ENCODE peak calls at places on chromosomes 4 and X, in four cellular contexts. K is Peyer's patch, U is breast epithelium, V is stomach. H is an unnamed sample.

GRCh38 chr4:14125375-14126129 is 498.0 kb upstream of the BOD1L1 start:
- DNase-seq in K (no peak), U (no peak), V (no peak), H (no peak)

GRCh38 chr4:39083164-39083563 is 21.1 kb downstream of the KLHL5 start:
- DNase-seq in K (no peak), U (no peak), V (no peak), H (no peak)

GRCh38 chrX:51456246-51456645 is 40.1 kb downstream of the NUDT11 start:
- DNase-seq in K (no peak), U (no peak), V (no peak), H (no peak)

GRCh38 chr4:155119006-155119405 is 89.4 kb upstream of the NPY2R start:
- DNase-seq in K (no peak), U (no peak), V (no peak), H (no peak)

GRCh38 chrX:150405576-150405975 is 42.5 kb downstream of the MAMLD1 start:
- DNase-seq in K (no peak), U (no peak), V (no peak), H (no peak)

GRCh38 chrX:16594490-16594889 is 55.5 kb upstream of the S100G start:
- DNase-seq in K (no peak), U (no peak), V (no peak), H (no peak)

GRCh38 chr4:143294310-143294709 is 42.4 kb upstream of the GAB1 start:
- DNase-seq in K (peak), U (peak), V (peak), H (peak)

GRCh38 chr4:2472187-2472586 is 3.3 kb downstream of the RNF4 start:
- DNase-seq in K (no peak), U (no peak), V (no peak), H (no peak)

GRCh38 chrX:145609951-145610511 is 207.6 kb upstream of the SLITRK2 start:
- DNase-seq in K (no peak), U (no peak), V (no peak), H (no peak)

GRCh38 chr4:138671606-138672084 is 343.9 kb upstream of the NOCT start:
- DNase-seq in K (no peak), U (no peak), V (no peak), H (no peak)

GRCh38 chr4:106414366-106414765 is 45.8 kb upstream of the GIMD1 start:
- DNase-seq in K (no peak), U (no peak), V (no peak), H (no peak)

GRCh38 chr4:44257461-44257860 is 191.1 kb downstream of the KCTD8 start:
- DNase-seq in K (no peak), U (no peak), V (no peak), H (no peak)

GRCh38 chr4:124710911-124711310 is 1.6 kb downstream of the ANKRD50 start:
- DNase-seq in K (no peak), U (no peak), V (peak), H (no peak)

GRCh38 chr4:986428-986948 is 356 bp upstream of the IDUA start:
- DNase-seq in K (no peak), U (no peak), V (no peak), H (no peak)
- TF ChIP-seq POLR2A in K (no peak), U (no peak), V (no peak), H (no peak)

GRCh38 chr4:121199742-121200561 is 35.8 kb upstream of the TNIP3 start:
- DNase-seq in K (peak), U (no peak), V (no peak), H (no peak)
- TF ChIP-seq CTCF in K (no peak), U (no peak), V (no peak), H (no peak)

GRCh38 chrX:135951291-135951690 is 22.5 kb downstream of the MMGT1 start:
- DNase-seq in K (no peak), U (no peak), V (no peak), H (no peak)
- H3K4me3 ChIP-seq in K (no peak), U (no peak), V (no peak), H (no peak)

GRCh38 chr4:54218736-54219135 is 10.4 kb upstream of the PDGFRA start:
- DNase-seq in K (no peak), U (no peak), V (no peak), H (no peak)
- TF ChIP-seq POLR2A in K (no peak), U (no peak), V (no peak), H (no peak)

GRCh38 chrX:100373673-100374072 is 36.4 kb downstream of the PCDH19 start:
- DNase-seq in K (no peak), U (no peak), V (no peak), H (no peak)

GRCh38 chrX:100363926-100364325 is 46.1 kb downstream of the PCDH19 start:
- DNase-seq in K (no peak), U (no peak), V (no peak), H (no peak)

GRCh38 chrX:100368167-100368566 is 41.9 kb downstream of the PCDH19 start:
- DNase-seq in K (no peak), U (no peak), V (no peak), H (no peak)
- TF ChIP-seq CTCF in K (no peak), U (no peak), V (no peak), H (no peak)

GRCh38 chr4:41538017-41538733 is at the start of gene LIMCH1:
- DNase-seq in K (peak), U (no peak), V (no peak), H (peak)
- H3K4me3 ChIP-seq in K (no peak), U (peak), V (no peak), H (no peak)

H was measured in lower leg skin.